ENCODE peak calls at places on chromosomes 12 and 14, in six cellular contexts. One of them, this sample, is unnamed.

GRCh38 chr12:13950502-13950901 is 30.9 kb downstream of the GRIN2B start:
- DNase-seq in H9: no peak
- DNase-seq in neuronal stem cell: no peak
- DNase-seq in H1: no peak
- DNase-seq in IMR-90: no peak
- DNase-seq in mesenchymal stem cell: no peak
- DNase-seq in this sample: peak; percentile 35

GRCh38 chr12:51592034-51592705 is 1.1 kb downstream of the SCN8A start:
- DNase-seq in H9: no peak
- DNase-seq in neuronal stem cell: peak; percentile 6
- DNase-seq in H1: peak; percentile 62
- DNase-seq in IMR-90: peak; percentile 79
- DNase-seq in mesenchymal stem cell: peak; percentile 54
- DNase-seq in this sample: no peak

GRCh38 chr12:70178038-70178437 is 65.2 kb upstream of the CNOT2 start:
- DNase-seq in H9: no peak
- DNase-seq in neuronal stem cell: no peak
- DNase-seq in H1: no peak
- DNase-seq in IMR-90: no peak
- DNase-seq in mesenchymal stem cell: peak; percentile 6
- DNase-seq in this sample: no peak

GRCh38 chr12:77213316-77213715 is 147.9 kb upstream of the E2F7 start:
- DNase-seq in H9: no peak
- DNase-seq in neuronal stem cell: no peak
- DNase-seq in H1: no peak
- DNase-seq in IMR-90: no peak
- DNase-seq in mesenchymal stem cell: no peak
- DNase-seq in this sample: no peak

GRCh38 chr12:12528361-12529092 is 34.1 kb downstream of the DUSP16 start:
- DNase-seq in H9: no peak
- DNase-seq in neuronal stem cell: no peak
- DNase-seq in H1: no peak
- DNase-seq in IMR-90: no peak
- DNase-seq in mesenchymal stem cell: no peak
- DNase-seq in this sample: no peak

GRCh38 chr14:95787941-95788340 is 74.0 kb upstream of the TCL1A start:
- DNase-seq in H9: no peak
- DNase-seq in neuronal stem cell: no peak
- DNase-seq in H1: no peak
- DNase-seq in IMR-90: no peak
- DNase-seq in mesenchymal stem cell: no peak
- DNase-seq in this sample: no peak

GRCh38 chr12:108583971-108584370 is 13.9 kb downstream of the TMEM119 start:
- DNase-seq in H9: no peak
- DNase-seq in neuronal stem cell: no peak
- DNase-seq in H1: no peak
- DNase-seq in IMR-90: no peak
- DNase-seq in mesenchymal stem cell: no peak
- DNase-seq in this sample: no peak

GRCh38 chr12:108950991-108951739 is 69.7 kb downstream of the SVOP start:
- DNase-seq in H9: peak; percentile 84
- DNase-seq in neuronal stem cell: peak; percentile 74
- DNase-seq in H1: peak; percentile 81
- DNase-seq in IMR-90: peak; percentile 54
- DNase-seq in mesenchymal stem cell: peak; percentile 70
- DNase-seq in this sample: peak; percentile 87

GRCh38 chr12:130953783-130954543 is at the start of gene ADGRD1:
- DNase-seq in H9: no peak
- DNase-seq in neuronal stem cell: no peak
- DNase-seq in H1: no peak
- DNase-seq in IMR-90: peak; percentile 3
- DNase-seq in mesenchymal stem cell: peak; percentile 59
- DNase-seq in this sample: no peak

GRCh38 chr12:42144174-42144423 is 575 bp downstream of the GXYLT1 start:
- DNase-seq in H9: no peak
- DNase-seq in neuronal stem cell: no peak
- DNase-seq in H1: peak; percentile 55
- DNase-seq in IMR-90: no peak
- DNase-seq in mesenchymal stem cell: no peak
- DNase-seq in this sample: no peak

GRCh38 chr12:53224897-53225634 is 6.9 kb downstream of the RARG start:
- DNase-seq in H9: no peak
- DNase-seq in neuronal stem cell: no peak
- DNase-seq in H1: no peak
- DNase-seq in IMR-90: no peak
- DNase-seq in mesenchymal stem cell: no peak
- DNase-seq in this sample: no peak

GRCh38 chr12:54024127-54024526 is 4.1 kb upstream of the HOXC6 start:
- DNase-seq in H9: no peak
- DNase-seq in neuronal stem cell: no peak
- DNase-seq in H1: no peak
- DNase-seq in IMR-90: no peak
- DNase-seq in mesenchymal stem cell: peak; percentile 55
- DNase-seq in this sample: no peak

GRCh38 chr12:108367436-108367835 is 28.3 kb upstream of the CMKLR1 start:
- DNase-seq in H9: no peak
- DNase-seq in neuronal stem cell: no peak
- DNase-seq in H1: no peak
- DNase-seq in IMR-90: no peak
- DNase-seq in mesenchymal stem cell: no peak
- DNase-seq in this sample: peak; percentile 22

GRCh38 chr14:75306917-75307699 is 28.5 kb downstream of the FOS start:
- DNase-seq in H9: no peak
- DNase-seq in neuronal stem cell: no peak
- DNase-seq in H1: no peak
- DNase-seq in IMR-90: peak; percentile 19
- DNase-seq in mesenchymal stem cell: peak; percentile 41
- DNase-seq in this sample: peak; percentile 58

GRCh38 chr12:23753627-23754358 is 195.7 kb downstream of the SOX5 start:
- DNase-seq in H9: no peak
- DNase-seq in neuronal stem cell: peak; percentile 43
- DNase-seq in H1: no peak
- DNase-seq in IMR-90: no peak
- DNase-seq in mesenchymal stem cell: no peak
- DNase-seq in this sample: no peak

GRCh38 chr12:48980953-48981756 is 3.0 kb downstream of the WNT1 start:
- DNase-seq in H9: no peak
- DNase-seq in neuronal stem cell: no peak
- DNase-seq in H1: no peak
- DNase-seq in IMR-90: peak; percentile 29
- DNase-seq in mesenchymal stem cell: peak; percentile 37
- DNase-seq in this sample: no peak

GRCh38 chr14:69274321-69274720 is 14.4 kb downstream of the GALNT16 start:
- DNase-seq in H9: no peak
- DNase-seq in neuronal stem cell: no peak
- DNase-seq in H1: no peak
- DNase-seq in IMR-90: no peak
- DNase-seq in mesenchymal stem cell: no peak
- DNase-seq in this sample: no peak

GRCh38 chr12:101607894-101608293 is 13.1 kb downstream of the MYBPC1 start:
- DNase-seq in H9: no peak
- DNase-seq in neuronal stem cell: no peak
- DNase-seq in H1: no peak
- DNase-seq in IMR-90: no peak
- DNase-seq in mesenchymal stem cell: no peak
- DNase-seq in this sample: no peak

DNA sequence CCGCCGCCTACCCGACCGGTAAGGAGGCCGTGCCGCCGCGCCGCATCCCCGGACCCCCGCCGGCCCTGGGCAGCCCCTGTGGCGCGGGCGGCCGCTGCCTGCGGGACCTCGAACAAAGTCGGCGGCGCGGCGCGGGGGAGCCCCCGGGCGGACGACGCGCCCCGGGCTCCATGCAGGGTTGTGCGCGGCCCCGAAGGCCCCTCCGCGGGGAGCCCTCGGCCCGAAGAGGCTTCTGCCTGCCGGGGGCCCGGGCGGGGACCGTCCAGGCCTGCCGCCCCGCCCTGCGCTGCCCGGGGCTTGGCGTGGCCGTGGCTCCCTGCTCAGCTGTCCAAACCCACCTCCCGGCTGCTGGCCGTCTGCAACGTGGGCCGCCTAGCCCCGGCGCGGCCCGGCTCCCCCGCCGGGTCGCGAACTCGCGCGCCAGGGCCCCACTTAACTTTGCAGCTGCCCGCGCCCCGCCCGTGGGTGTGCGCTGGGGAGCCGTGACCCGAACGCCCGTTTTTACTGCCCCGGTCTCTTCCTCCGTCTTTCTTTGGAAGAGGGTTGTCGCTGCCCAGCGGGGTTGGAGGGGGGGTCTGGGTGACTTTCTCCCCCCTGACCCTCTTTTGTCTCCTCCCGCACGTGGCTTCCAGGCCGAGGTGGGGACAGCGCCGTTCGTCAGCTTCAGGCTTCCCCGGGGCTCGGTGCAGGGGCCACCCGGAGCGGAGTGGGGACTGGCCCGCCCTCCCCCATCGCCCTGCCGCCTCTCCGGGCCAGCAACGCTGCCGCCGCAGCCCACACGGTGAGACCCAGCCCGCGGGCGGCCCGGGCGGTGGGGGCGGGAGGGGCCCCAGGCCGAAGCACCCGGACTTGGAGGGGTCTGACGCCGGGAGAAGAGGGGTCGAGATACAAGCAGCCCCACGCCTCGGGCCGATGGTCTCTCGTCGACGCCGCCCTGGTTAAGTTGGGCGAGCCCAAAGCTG is 901 bp downstream of the DYRK2 start:
- DNase-seq in H9: no peak
- DNase-seq in neuronal stem cell: no peak
- DNase-seq in H1: peak; percentile 50
- DNase-seq in IMR-90: no peak
- DNase-seq in mesenchymal stem cell: no peak
- DNase-seq in this sample: peak; percentile 38
- H3K23ac ChIP-seq in H9: no peak overlapping the region
- H3K23ac ChIP-seq in neuronal stem cell: peak overlapping the region; percentile 92
- H3K23ac ChIP-seq in H1: no peak overlapping the region
- H3K23ac ChIP-seq in IMR-90: peak overlapping the region; percentile 99
- H3K23ac ChIP-seq in mesenchymal stem cell: peak overlapping the region; percentile 99
- H3K23ac ChIP-seq in this sample: no peak overlapping the region

DNA sequence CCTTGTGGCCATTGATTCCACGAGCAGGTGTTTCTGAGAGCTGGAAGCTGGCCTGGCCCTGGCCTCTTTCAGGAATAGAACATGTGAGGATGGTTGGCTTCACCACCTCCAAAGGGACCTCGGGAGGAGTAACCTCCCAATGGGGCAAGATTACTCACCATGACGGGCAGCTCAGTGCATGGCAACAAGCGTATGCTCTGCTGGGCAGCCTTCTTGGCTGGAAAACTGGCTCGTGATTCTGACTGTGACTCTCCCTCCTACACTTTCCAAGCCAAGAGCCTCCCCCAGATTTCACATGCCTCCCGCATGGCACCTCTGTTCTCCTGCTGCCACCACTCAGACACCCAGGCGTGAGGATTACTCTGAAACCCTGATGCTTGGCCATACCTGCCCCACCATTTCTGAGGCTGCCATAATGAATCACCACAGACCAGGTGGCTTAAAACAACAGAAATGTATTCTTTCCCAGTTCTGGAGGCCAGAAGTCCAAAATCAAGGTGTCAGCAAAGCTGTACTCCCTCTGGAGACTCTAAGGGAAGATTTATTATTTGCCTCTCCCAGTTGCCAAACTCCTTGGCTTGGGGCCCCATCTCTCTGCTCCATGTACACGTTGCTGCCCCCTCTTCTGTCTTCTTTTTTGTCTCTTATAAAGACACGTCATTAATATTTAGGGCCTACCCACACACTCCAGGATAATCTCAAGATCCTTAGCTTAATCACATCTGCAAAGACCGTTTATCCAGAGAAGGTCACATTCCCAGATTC is 215.9 kb downstream of the CHST11 start:
- DNase-seq in H9: no peak
- DNase-seq in neuronal stem cell: no peak
- DNase-seq in H1: no peak
- DNase-seq in IMR-90: no peak
- DNase-seq in mesenchymal stem cell: peak; percentile 40
- DNase-seq in this sample: peak; percentile 40
- H2AFZ ChIP-seq in H9: no peak overlapping the region
- H2AFZ ChIP-seq in neuronal stem cell: no peak overlapping the region
- H2AFZ ChIP-seq in H1: no peak overlapping the region
- H2AFZ ChIP-seq in IMR-90: no peak overlapping the region
- H2AFZ ChIP-seq in mesenchymal stem cell: no peak overlapping the region
- H2AFZ ChIP-seq in this sample: no peak overlapping the region

DNA sequence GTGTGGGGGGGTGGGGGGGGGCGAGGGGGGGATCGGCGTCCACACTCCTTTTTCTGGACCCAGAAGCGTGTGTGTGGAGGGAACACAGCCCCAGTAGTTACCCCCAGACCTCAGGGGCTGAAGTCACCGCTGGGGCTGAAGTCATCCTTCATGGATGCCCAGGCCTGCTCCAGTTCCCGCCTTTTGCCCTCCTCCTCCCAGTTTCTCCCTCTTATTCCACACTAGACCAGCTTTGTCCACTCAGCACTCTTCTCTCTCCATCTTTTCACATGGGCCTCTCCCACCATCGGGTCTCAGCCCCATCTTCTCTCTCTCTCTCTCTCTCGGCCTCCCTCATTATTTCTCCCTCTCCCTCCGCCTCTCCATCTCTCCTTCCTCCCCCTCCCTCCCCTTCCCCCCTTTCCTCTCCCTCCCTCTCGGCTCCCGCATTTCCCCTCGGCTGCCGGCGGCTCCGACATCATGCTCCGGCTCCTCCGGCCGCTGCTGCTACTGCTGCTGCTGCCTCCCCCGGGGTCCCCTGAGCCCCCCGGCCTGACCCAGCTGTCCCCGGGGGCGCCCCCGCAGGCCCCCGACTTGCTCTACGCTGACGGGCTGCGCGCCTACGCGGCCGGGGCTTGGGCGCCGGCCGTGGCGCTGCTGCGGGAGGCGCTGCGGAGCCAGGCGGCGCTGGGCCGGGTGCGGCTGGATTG is at the start of gene P3H3:
- DNase-seq in H9: peak; percentile 73
- DNase-seq in neuronal stem cell: no peak
- DNase-seq in H1: peak; percentile 76
- DNase-seq in IMR-90: peak; percentile 47
- DNase-seq in mesenchymal stem cell: peak; percentile 80
- DNase-seq in this sample: no peak
- H3K23ac ChIP-seq in H9: no peak within 1 kb of the TSS
- H3K23ac ChIP-seq in neuronal stem cell: peak within 1 kb of the TSS; percentile 98
- H3K23ac ChIP-seq in H1: no peak within 1 kb of the TSS
- H3K23ac ChIP-seq in IMR-90: peak within 1 kb of the TSS; percentile 97
- H3K23ac ChIP-seq in mesenchymal stem cell: no peak within 1 kb of the TSS
- H3K23ac ChIP-seq in this sample: no peak within 1 kb of the TSS

GRCh38 chr14:61469771-61470170 is 148.4 kb downstream of the PRKCH start:
- DNase-seq in H9: no peak
- DNase-seq in neuronal stem cell: no peak
- DNase-seq in H1: no peak
- DNase-seq in IMR-90: no peak
- DNase-seq in mesenchymal stem cell: no peak
- DNase-seq in this sample: no peak

GRCh38 chr14:61466249-61466904 is 145.0 kb downstream of the PRKCH start:
- DNase-seq in H9: peak; percentile 49
- DNase-seq in neuronal stem cell: peak; percentile 29
- DNase-seq in H1: peak; percentile 74
- DNase-seq in IMR-90: peak; percentile 98
- DNase-seq in mesenchymal stem cell: peak; percentile 96
- DNase-seq in this sample: peak; percentile 81

GRCh38 chr14:61466905-61467280 is 145.5 kb downstream of the PRKCH start:
- DNase-seq in H9: no peak
- DNase-seq in neuronal stem cell: no peak
- DNase-seq in H1: no peak
- DNase-seq in IMR-90: no peak
- DNase-seq in mesenchymal stem cell: no peak
- DNase-seq in this sample: peak; percentile 71

GRCh38 chr14:61468063-61468825 is 146.9 kb downstream of the PRKCH start:
- DNase-seq in H9: no peak
- DNase-seq in neuronal stem cell: no peak
- DNase-seq in H1: peak; percentile 11
- DNase-seq in IMR-90: no peak
- DNase-seq in mesenchymal stem cell: no peak
- DNase-seq in this sample: no peak

GRCh38 chr14:61467281-61467680 is 145.9 kb downstream of the PRKCH start:
- DNase-seq in H9: no peak
- DNase-seq in neuronal stem cell: no peak
- DNase-seq in H1: peak; percentile 44
- DNase-seq in IMR-90: no peak
- DNase-seq in mesenchymal stem cell: no peak
- DNase-seq in this sample: no peak
- H2AFZ ChIP-seq in H9: no peak overlapping the region
- H2AFZ ChIP-seq in neuronal stem cell: no peak overlapping the region
- H2AFZ ChIP-seq in H1: no peak overlapping the region
- H2AFZ ChIP-seq in IMR-90: no peak overlapping the region
- H2AFZ ChIP-seq in mesenchymal stem cell: no peak overlapping the region
- H2AFZ ChIP-seq in this sample: peak overlapping the region; percentile 43

This sample was measured in trophoblast cell.